ENCODE peak calls at places on chromosome 9, in five cellular contexts. M, G, K, I and P are unnamed samples.

GRCh38 chr9:95370064-95370463 is 52.6 kb upstream of the FANCC start:
- DNase-seq in G (no peak), I (no peak), K (no peak), M (no peak), P (no peak)

GRCh38 chr9:126838055-126838811 is 22.2 kb upstream of the ZBTB34 start:
- DNase-seq in I (no peak), M (no peak), K (no peak), G (no peak), P (no peak)

GRCh38 chr9:21813575-21814473 is 11.4 kb downstream of the MTAP start:
- DNase-seq in G (no peak), I (peak), K (no peak), M (peak), P (no peak)

GRCh38 chr9:124602204-124602603 is 95.0 kb upstream of the NR5A1 start:
- DNase-seq in K (no peak), G (no peak), M (no peak), I (peak), P (no peak)

GRCh38 chr9:89519393-89519805 is 21.5 kb upstream of the SEMA4D start:
- DNase-seq in I (peak), M (no peak), K (no peak), G (no peak), P (no peak)

GRCh38 chr9:36939655-36940578 is 94.2 kb downstream of the PAX5 start:
- DNase-seq in I (no peak), M (peak), G (no peak), K (no peak), P (no peak)

GRCh38 chr9:33024126-33024965 is 727 bp upstream of the DNAJA1 start:
- DNase-seq in K (no peak), M (no peak), I (no peak), G (peak), P (no peak)

GRCh38 chr9:70480405-70480980 is 66.0 kb upstream of the KLF9 start:
- DNase-seq in M (no peak), I (peak), G (peak), K (peak), P (no peak)

GRCh38 chr9:120475341-120475740 is 104.6 kb downstream of the CDK5RAP2 start:
- DNase-seq in G (peak), M (no peak), K (no peak), I (no peak), P (no peak)

GRCh38 chr9:33263936-33264472 is 504 bp downstream of the BAG1 start:
- DNase-seq in M (no peak), G (no peak), I (no peak), K (no peak), P (no peak)

GRCh38 chr9:117768740-117769400 is 64.7 kb downstream of the TLR4 start:
- DNase-seq in M (no peak), K (no peak), I (no peak), G (no peak), P (no peak)

GRCh38 chr9:4164356-4164755 is 135.5 kb downstream of the GLIS3 start:
- DNase-seq in M (no peak), I (no peak), K (no peak), G (no peak), P (no peak)

GRCh38 chr9:138010274-138010800 is 132.8 kb downstream of the CACNA1B start:
- DNase-seq in M (no peak), K (peak), I (no peak), G (peak), P (no peak)

GRCh38 chr9:129109952-129110739 is 447 bp downstream of the CRAT start:
- DNase-seq in K (no peak), G (peak), I (no peak), M (no peak), P (no peak)

GRCh38 chr9:4665357-4665756 is 923 bp downstream of the SPATA6L start:
- DNase-seq in K (no peak), I (peak), M (no peak), G (no peak), P (no peak)

GRCh38 chr9:131722260-131722659 is 17.6 kb downstream of the RAPGEF1 start:
- DNase-seq in M (no peak), I (no peak), K (no peak), G (no peak), P (no peak)

GRCh38 chr9:87629094-87629493 is 96.8 kb upstream of the CTSL start:
- DNase-seq in M (no peak), I (no peak), G (peak), K (no peak), P (no peak)

GRCh38 chr9:12882430-12882829 is 107.6 kb downstream of the LURAP1L start:
- DNase-seq in K (no peak), G (no peak), I (no peak), M (no peak), P (no peak)

GRCh38 chr9:89477811-89478583 is 19.9 kb downstream of the SEMA4D start:
- DNase-seq in I (peak), G (peak), M (no peak), K (no peak), P (no peak)

GRCh38 chr9:126170286-126170823 is 156.3 kb upstream of the MVB12B start:
- DNase-seq in I (no peak), K (no peak), G (no peak), M (peak), P (no peak)

GRCh38 chr9:95297316-95297715 is 20.2 kb downstream of the FANCC start:
- DNase-seq in M (no peak), I (peak), K (no peak), G (no peak), P (no peak)

GRCh38 chr9:110126986-110127864 is 80.7 kb downstream of the C9orf152 start:
- DNase-seq in I (peak), K (no peak), G (peak), M (no peak), P (no peak)

DNA sequence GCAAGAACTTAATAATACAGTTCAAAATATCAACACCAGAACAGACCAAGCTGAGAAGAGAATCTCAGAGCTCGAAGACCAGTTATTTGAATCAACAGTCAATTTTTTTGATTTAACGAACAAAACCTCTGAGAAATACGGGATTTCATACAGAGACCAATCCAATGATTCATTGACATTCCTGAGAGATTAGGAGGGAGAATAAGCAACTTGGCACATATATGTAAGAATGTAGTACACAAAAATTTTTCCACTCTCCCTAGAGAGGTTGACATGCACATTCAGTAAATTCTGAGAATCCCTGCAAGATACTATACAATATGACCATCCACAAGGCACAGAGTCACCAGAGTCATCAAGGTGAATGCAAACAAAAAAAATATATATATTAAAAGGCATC is 1577.3 kb upstream of the C9orf72 start:
- DNase-seq in M (no peak), K (no peak), G (no peak), I (no peak), P (no peak)
- TF ChIP-seq CTCF in M (no peak), K (no peak), G (no peak), I (no peak), P (no peak)

GRCh38 chr9:80881350-80881749 is 808.0 kb downstream of the TLE1 start:
- DNase-seq in K (no peak), G (no peak), M (no peak), I (no peak), P (no peak)

GRCh38 chr9:80881946-80882345 is 807.4 kb downstream of the TLE1 start:
- DNase-seq in I (no peak), M (no peak), G (no peak), K (no peak), P (no peak)

GRCh38 chr9:80884180-80884579 is 805.2 kb downstream of the TLE1 start:
- DNase-seq in I (no peak), G (no peak), M (no peak), K (no peak), P (no peak)

GRCh38 chr9:80885894-80886293 is 803.5 kb downstream of the TLE1 start:
- DNase-seq in M (no peak), G (peak), K (peak), I (no peak), P (no peak)
- TF ChIP-seq CTCF in M (no peak), G (no peak), K (peak), I (no peak), P (no peak)

GRCh38 chr9:113306566-113306965 is 3.4 kb upstream of the RNF183 start:
- DNase-seq in K (no peak), G (no peak), M (no peak), I (no peak), P (no peak)

GRCh38 chr9:113313276-113313675 is 10.1 kb upstream of the RNF183 start:
- DNase-seq in K (no peak), M (no peak), I (no peak), G (no peak), P (no peak)

GRCh38 chr9:113307401-113307975 is 4.3 kb upstream of the RNF183 start:
- DNase-seq in K (no peak), I (no peak), G (no peak), M (no peak), P (no peak)

GRCh38 chr9:113310538-113310937 is 7.4 kb upstream of the RNF183 start:
- DNase-seq in K (no peak), I (no peak), M (no peak), G (no peak), P (no peak)

GRCh38 chr9:113309204-113309813 is 6.1 kb upstream of the RNF183 start:
- DNase-seq in K (no peak), G (no peak), I (peak), M (no peak), P (no peak)
- TF ChIP-seq CTCF in K (peak), G (peak), I (peak), M (peak), P (no peak)

GRCh38 chr9:1922026-1922425 is 93.1 kb upstream of the SMARCA2 start:
- DNase-seq in K (no peak), M (no peak), I (no peak), G (no peak), P (no peak)
- TF ChIP-seq CTCF in K (no peak), M (no peak), I (no peak), G (no peak), P (no peak)

DNA sequence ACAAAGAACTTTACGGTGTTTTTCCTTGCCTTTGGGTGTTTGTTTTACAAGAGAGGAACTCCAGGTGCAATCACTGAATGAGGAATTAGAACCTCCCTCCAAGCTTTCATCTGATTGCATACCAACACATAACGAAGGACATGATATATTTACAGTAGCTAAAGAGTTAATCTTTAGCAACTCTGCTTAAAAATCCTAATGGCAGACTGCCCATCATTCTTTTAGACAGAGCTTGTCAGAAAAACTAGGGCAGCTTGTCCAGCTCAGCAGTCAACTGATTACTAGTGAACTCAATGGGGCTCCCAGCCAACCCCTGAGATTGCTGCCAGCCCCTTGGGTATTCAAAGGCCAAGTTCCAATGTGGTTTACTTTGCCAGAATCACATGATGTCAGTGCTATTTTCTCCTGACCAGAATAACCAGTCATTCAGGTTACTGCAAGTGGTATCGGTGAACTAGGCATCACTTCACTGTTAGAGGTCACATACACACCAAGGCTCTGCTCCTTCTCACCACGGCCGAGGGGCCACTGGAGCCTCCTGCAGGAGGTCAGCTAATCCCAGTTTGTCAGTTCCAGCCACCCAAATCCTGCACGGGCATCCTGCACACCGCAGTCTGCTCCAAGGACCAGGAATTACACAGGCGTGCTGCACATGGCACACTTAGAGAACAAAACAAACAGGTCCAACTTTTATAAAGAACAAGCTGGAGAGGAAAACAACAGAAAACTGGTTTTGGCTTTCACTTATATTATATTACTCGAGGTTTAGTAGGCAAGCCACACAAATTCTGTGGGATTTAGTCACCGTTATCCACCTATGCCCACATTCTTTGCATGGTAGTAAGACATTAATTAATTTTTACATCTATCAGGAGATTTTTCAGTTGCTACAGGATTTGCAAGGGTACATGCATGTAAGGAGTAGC is 62.5 kb downstream of the NFIB start:
- DNase-seq in K (peak), M (no peak), G (peak), I (peak), P (no peak)
- TF ChIP-seq CTCF in K (no peak), M (no peak), G (no peak), I (no peak), P (no peak)

DNA sequence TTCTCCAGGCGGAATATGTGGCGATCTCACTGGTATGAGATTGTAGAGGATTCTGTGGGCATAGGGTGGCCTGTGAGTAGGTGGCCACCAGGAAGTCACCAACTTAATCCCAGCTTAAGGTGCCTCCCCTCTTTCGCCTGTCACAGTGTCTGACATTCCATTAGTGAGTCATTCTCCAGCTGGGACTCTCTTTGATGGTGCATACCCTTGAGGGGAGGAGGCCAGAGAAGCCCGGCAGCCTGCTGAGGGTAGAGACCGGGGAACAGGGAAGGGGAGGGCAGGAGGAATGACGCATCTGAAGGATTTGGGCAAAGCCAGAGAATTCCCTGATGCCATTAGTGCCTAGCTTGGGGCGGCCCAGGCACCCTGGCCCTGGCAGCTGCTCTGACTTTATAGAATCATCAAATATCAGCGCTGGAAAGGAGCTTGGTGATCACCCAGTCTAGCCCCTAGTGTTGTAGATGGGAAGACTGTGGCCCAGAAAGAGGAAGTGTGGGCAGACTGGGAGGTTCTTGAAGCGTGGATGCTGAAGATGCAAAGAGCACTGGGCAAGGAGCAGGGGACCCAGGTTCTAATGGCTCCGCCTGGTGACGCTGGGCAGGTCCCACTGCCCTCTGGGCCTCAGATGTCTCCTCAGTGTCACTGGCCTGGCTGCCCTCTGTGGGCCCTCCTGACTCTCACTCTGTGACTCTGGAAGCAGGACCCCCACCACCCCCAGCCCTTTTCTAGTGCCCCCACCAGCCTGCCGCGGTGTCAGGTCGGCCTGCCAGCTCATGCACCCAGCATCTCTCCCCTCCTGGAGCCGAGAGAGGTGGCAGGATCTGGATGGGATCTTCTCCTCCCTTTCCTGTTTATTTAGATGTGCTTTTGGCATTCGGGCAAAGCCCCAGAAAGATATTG is 41.4 kb downstream of the DAB2IP start:
- DNase-seq in G (no peak), K (no peak), M (no peak), I (no peak), P (no peak)
- TF ChIP-seq CTCF in G (no peak), K (no peak), M (no peak), I (no peak), P (no peak)